ENCODE peak calls at places on chromosome 22, in four cellular contexts. One of them, this sample, is unnamed.

GRCh38 chr22:35209203-35209602 is 48.1 kb upstream of the HMGXB4 start:
- DNase-seq in CD8-positive, alpha-beta memory T cell: no peak
- DNase-seq in neural progenitor cell: no peak
- DNase-seq in body of pancreas: no peak
- DNase-seq in this sample: no peak

GRCh38 chr22:36211237-36211881 is 9.8 kb upstream of the APOL4 start:
- DNase-seq in CD8-positive, alpha-beta memory T cell: no peak
- DNase-seq in neural progenitor cell: no peak
- DNase-seq in body of pancreas: no peak
- DNase-seq in this sample: peak; percentile 54

GRCh38 chr22:41822289-41823057 is 10.4 kb upstream of the SREBF2 start:
- DNase-seq in CD8-positive, alpha-beta memory T cell: peak; percentile 71
- DNase-seq in neural progenitor cell: peak; percentile 35
- DNase-seq in body of pancreas: no peak
- DNase-seq in this sample: no peak

GRCh38 chr22:47259990-47260389 is 497.5 kb downstream of the TBC1D22A start:
- DNase-seq in CD8-positive, alpha-beta memory T cell: no peak
- DNase-seq in neural progenitor cell: no peak
- DNase-seq in body of pancreas: no peak
- DNase-seq in this sample: no peak

GRCh38 chr22:28977481-28977971 is 84.1 kb downstream of the C22orf31 start:
- DNase-seq in CD8-positive, alpha-beta memory T cell: no peak
- DNase-seq in neural progenitor cell: no peak
- DNase-seq in body of pancreas: peak; percentile 24
- DNase-seq in this sample: no peak

GRCh38 chr22:42072606-42073330 is 1.3 kb upstream of the PHETA2 start:
- DNase-seq in CD8-positive, alpha-beta memory T cell: no peak
- DNase-seq in neural progenitor cell: no peak
- DNase-seq in body of pancreas: no peak
- DNase-seq in this sample: no peak

GRCh38 chr22:40312050-40312449 is 34.2 kb upstream of the ADSL start:
- DNase-seq in CD8-positive, alpha-beta memory T cell: no peak
- DNase-seq in neural progenitor cell: no peak
- DNase-seq in body of pancreas: no peak
- DNase-seq in this sample: no peak

GRCh38 chr22:48478529-48479265 is 1349.0 kb downstream of the BRD1 start:
- DNase-seq in CD8-positive, alpha-beta memory T cell: no peak
- DNase-seq in neural progenitor cell: no peak
- DNase-seq in body of pancreas: no peak
- DNase-seq in this sample: no peak

GRCh38 chr22:43883012-43883661 is 8.7 kb downstream of the PNPLA5 start:
- DNase-seq in CD8-positive, alpha-beta memory T cell: peak; percentile 34
- DNase-seq in neural progenitor cell: peak; percentile 90
- DNase-seq in body of pancreas: peak; percentile 28
- DNase-seq in this sample: peak; percentile 12

GRCh38 chr22:46967445-46968358 is 205.3 kb downstream of the TBC1D22A start:
- DNase-seq in CD8-positive, alpha-beta memory T cell: no peak
- DNase-seq in neural progenitor cell: no peak
- DNase-seq in body of pancreas: no peak
- DNase-seq in this sample: no peak

GRCh38 chr22:21642584-21643448 is 714 bp downstream of the SDF2L1 start:
- DNase-seq in CD8-positive, alpha-beta memory T cell: peak; percentile 61
- DNase-seq in neural progenitor cell: peak; percentile 85
- DNase-seq in body of pancreas: peak; percentile 67
- DNase-seq in this sample: peak; percentile 70

GRCh38 chr22:20115691-20116375 is at the start of gene RANBP1:
- DNase-seq in CD8-positive, alpha-beta memory T cell: no peak
- DNase-seq in neural progenitor cell: peak; percentile 23
- DNase-seq in body of pancreas: no peak
- DNase-seq in this sample: no peak

GRCh38 chr22:20116951-20117645 is at the start of gene TRMT2A:
- DNase-seq in CD8-positive, alpha-beta memory T cell: peak; percentile 97
- DNase-seq in neural progenitor cell: peak; percentile 99
- DNase-seq in body of pancreas: peak; percentile 98
- DNase-seq in this sample: peak; percentile 98

GRCh38 chr22:20117656-20118571 is 888 bp upstream of the TRMT2A start:
- DNase-seq in CD8-positive, alpha-beta memory T cell: peak; percentile 54
- DNase-seq in neural progenitor cell: peak; percentile 51
- DNase-seq in body of pancreas: no peak
- DNase-seq in this sample: peak; percentile 17

GRCh38 chr22:20116376-20116950 is 559 bp downstream of the RANBP1 start:
- DNase-seq in CD8-positive, alpha-beta memory T cell: no peak
- DNase-seq in neural progenitor cell: peak; percentile 13
- DNase-seq in body of pancreas: peak; percentile 36
- DNase-seq in this sample: no peak

GRCh38 chr22:20118572-20119020 is 1.6 kb upstream of the TRMT2A start:
- DNase-seq in CD8-positive, alpha-beta memory T cell: no peak
- DNase-seq in neural progenitor cell: peak; percentile 27
- DNase-seq in body of pancreas: no peak
- DNase-seq in this sample: no peak
- H3K4me1 ChIP-seq in CD8-positive, alpha-beta memory T cell: peaks cover 36% of the 10 kb centered on the region
- H3K4me1 ChIP-seq in neural progenitor cell: peaks cover 14% of the 10 kb centered on the region
- H3K4me1 ChIP-seq in body of pancreas: peaks cover 40% of the 10 kb centered on the region
- H3K4me1 ChIP-seq in this sample: peaks cover 17% of the 10 kb centered on the region

GRCh38 chr22:30414525-30415047 is 11.0 kb upstream of the MTFP1 start:
- DNase-seq in CD8-positive, alpha-beta memory T cell: no peak
- DNase-seq in neural progenitor cell: no peak
- DNase-seq in body of pancreas: no peak
- DNase-seq in this sample: no peak
- H3K4me1 ChIP-seq in CD8-positive, alpha-beta memory T cell: peaks cover 15% of the 10 kb centered on the region
- H3K4me1 ChIP-seq in neural progenitor cell: no peaks in the 10 kb centered on the region
- H3K4me1 ChIP-seq in body of pancreas: peaks cover 10% of the 10 kb centered on the region
- H3K4me1 ChIP-seq in this sample: no peaks in the 10 kb centered on the region

DNA sequence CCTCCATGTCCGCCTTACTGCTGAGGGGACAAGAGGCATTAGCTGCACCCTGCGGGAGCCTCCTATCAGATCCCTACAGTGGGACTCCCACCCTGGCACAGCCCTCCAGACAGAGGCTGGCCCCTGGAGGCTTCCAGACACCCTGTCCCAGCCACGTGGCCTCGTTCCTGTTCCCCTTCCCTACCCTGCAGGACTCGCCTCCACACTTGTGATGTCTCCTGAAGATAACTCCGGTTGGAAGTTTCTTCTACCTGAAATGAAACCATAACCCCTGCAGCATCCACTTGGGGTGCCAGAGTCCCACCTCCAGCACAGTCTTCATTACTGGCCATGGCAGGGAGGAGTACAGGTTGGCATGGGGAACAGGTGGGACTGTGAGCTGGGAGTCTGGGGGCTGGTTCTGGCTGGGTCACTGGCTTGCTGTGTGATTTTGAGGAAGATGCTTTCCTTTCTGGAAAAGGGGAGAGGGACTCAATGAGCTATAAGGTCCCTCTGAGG is 4.9 kb upstream of the SH3BP1 start:
- DNase-seq in CD8-positive, alpha-beta memory T cell: peak; percentile 29
- DNase-seq in neural progenitor cell: no peak
- DNase-seq in body of pancreas: no peak
- DNase-seq in this sample: no peak
- H3K4me1 ChIP-seq in CD8-positive, alpha-beta memory T cell: peaks cover 78% of the 10 kb centered on the region
- H3K4me1 ChIP-seq in neural progenitor cell: peaks cover 17% of the 10 kb centered on the region
- H3K4me1 ChIP-seq in body of pancreas: peaks cover 21% of the 10 kb centered on the region
- H3K4me1 ChIP-seq in this sample: no peaks in the 10 kb centered on the region

GRCh38 chr22:45512363-45512762 is 9.7 kb downstream of the FBLN1 start:
- DNase-seq in CD8-positive, alpha-beta memory T cell: no peak
- DNase-seq in neural progenitor cell: no peak
- DNase-seq in body of pancreas: no peak
- DNase-seq in this sample: no peak
- H3K4me1 ChIP-seq in CD8-positive, alpha-beta memory T cell: no peaks in the 10 kb centered on the region
- H3K4me1 ChIP-seq in neural progenitor cell: peaks cover 79% of the 10 kb centered on the region
- H3K4me1 ChIP-seq in body of pancreas: peaks cover 8% of the 10 kb centered on the region
- H3K4me1 ChIP-seq in this sample: peaks cover 2% of the 10 kb centered on the region

This sample was measured in thyroid gland.